ENCODE peak calls at places on chromosomes 11 and 22, in ten cellular contexts. V, O, R, P, X, E, S, Q, C and Z are unnamed samples.

GRCh38 chr11:100629671-100630070 is 57.4 kb upstream of the ARHGAP42 start:
- DNase-seq in V (no peak), O (no peak), R (peak), P (no peak), X (no peak), E (peak), S (no peak), Q (no peak), C (no peak), Z (no peak)

GRCh38 chr11:59894616-59895015 is 16.0 kb downstream of the OOSP3 start:
- DNase-seq in V (no peak), O (no peak), R (no peak), P (no peak), X (no peak), E (no peak), S (no peak), Q (no peak), C (no peak), Z (no peak)

GRCh38 chr11:129440028-129440630 is 64.5 kb downstream of the BARX2 start:
- DNase-seq in V (no peak), O (peak), R (no peak), P (peak), X (no peak), E (peak), S (no peak), Q (no peak), C (no peak), Z (no peak)

GRCh38 chr11:30960387-30960992 is 374.3 kb upstream of the MPPED2 start:
- DNase-seq in V (peak), O (no peak), R (peak), P (peak), X (no peak), E (peak), S (peak), Q (no peak), C (no peak), Z (no peak)

GRCh38 chr11:20873054-20873453 is 203.7 kb downstream of the NELL1 start:
- DNase-seq in V (peak), O (no peak), R (no peak), P (peak), X (no peak), E (peak), S (peak), Q (no peak), C (no peak), Z (no peak)

GRCh38 chr22:31846161-31847115 is 92.6 kb downstream of the DEPDC5 start:
- DNase-seq in V (no peak), O (no peak), R (peak), P (no peak), X (no peak), E (no peak), S (no peak), Q (no peak), C (no peak), Z (no peak)

GRCh38 chr11:18757742-18758294 is 31.8 kb upstream of the IGSF22 start:
- DNase-seq in V (no peak), O (no peak), R (no peak), P (no peak), X (no peak), E (no peak), S (no peak), Q (no peak), C (no peak), Z (no peak)

GRCh38 chr11:121086866-121087265 is 14.2 kb upstream of the TECTA start:
- DNase-seq in V (no peak), O (no peak), R (no peak), P (no peak), X (no peak), E (peak), S (no peak), Q (no peak), C (no peak), Z (no peak)

GRCh38 chr11:766941-767210 is 10.4 kb downstream of the GATD1 start:
- DNase-seq in V (no peak), O (no peak), R (no peak), P (no peak), X (no peak), E (no peak), S (no peak), Q (no peak), C (no peak), Z (no peak)
- H3K27ac ChIP-seq in V (no peak), O (no peak), R (no peak), P (no peak), X (no peak), E (no peak), S (no peak), Q (no peak), C (no peak), Z (no peak)

GRCh38 chr11:76891793-76892192 is 31.1 kb downstream of the ACER3 start:
- DNase-seq in V (no peak), O (no peak), R (no peak), P (no peak), X (no peak), E (no peak), S (no peak), Q (no peak), C (no peak), Z (no peak)

GRCh38 chr11:76888989-76889388 is 28.3 kb downstream of the ACER3 start:
- DNase-seq in V (no peak), O (no peak), R (peak), P (peak), X (no peak), E (no peak), S (no peak), Q (no peak), C (no peak), Z (no peak)

GRCh38 chr11:76892305-76892704 is 31.6 kb downstream of the ACER3 start:
- DNase-seq in V (no peak), O (no peak), R (no peak), P (no peak), X (no peak), E (no peak), S (no peak), Q (no peak), C (no peak), Z (no peak)

GRCh38 chr11:76891285-76891684 is 30.6 kb downstream of the ACER3 start:
- DNase-seq in V (no peak), O (no peak), R (no peak), P (no peak), X (no peak), E (peak), S (no peak), Q (no peak), C (no peak), Z (no peak)

GRCh38 chr11:76889414-76889975 is 28.8 kb downstream of the ACER3 start:
- DNase-seq in V (no peak), O (no peak), R (no peak), P (no peak), X (no peak), E (no peak), S (no peak), Q (no peak), C (no peak), Z (no peak)
- H3K27ac ChIP-seq in V (no peak), O (no peak), R (no peak), P (no peak), X (no peak), E (no peak), S (no peak), Q (no peak), C (no peak), Z (no peak)

GRCh38 chr11:14924291-14924690 is 32.3 kb upstream of the CYP2R1 start:
- DNase-seq in V (no peak), O (no peak), R (no peak), P (no peak), X (no peak), E (no peak), S (no peak), Q (no peak), C (no peak), Z (no peak)

GRCh38 chr11:14932447-14932846 is 39.7 kb downstream of the CALCA start:
- DNase-seq in V (no peak), O (no peak), R (no peak), P (no peak), X (no peak), E (no peak), S (no peak), Q (no peak), C (no peak), Z (no peak)

DNA sequence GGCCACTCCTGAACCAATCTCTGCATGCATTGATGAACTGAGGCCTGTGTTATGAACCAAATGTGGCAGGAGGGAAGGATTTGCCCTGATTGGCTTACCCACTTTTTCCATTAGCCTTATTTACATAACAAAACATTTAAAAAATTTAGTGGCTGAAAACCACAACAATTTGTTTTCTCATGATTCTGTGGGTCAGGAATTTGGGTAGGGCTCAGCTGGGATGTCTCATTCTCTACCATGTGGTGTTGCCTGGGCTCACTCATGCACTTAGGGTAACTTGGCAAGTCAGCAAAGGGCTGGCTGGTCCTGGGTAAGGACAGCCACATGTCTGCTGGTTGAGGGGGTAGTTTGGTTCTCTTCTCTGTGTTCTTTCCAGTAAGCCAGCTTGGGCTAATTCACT is 35.1 kb upstream of the CYP2R1 start:
- DNase-seq in V (no peak), O (no peak), R (peak), P (no peak), X (no peak), E (peak), S (no peak), Q (no peak), C (no peak), Z (no peak)
- H3K27ac ChIP-seq in V (no peak), O (no peak), R (no peak), P (no peak), X (no peak), E (no peak), S (no peak), Q (no peak), C (no peak), Z (no peak)

DNA sequence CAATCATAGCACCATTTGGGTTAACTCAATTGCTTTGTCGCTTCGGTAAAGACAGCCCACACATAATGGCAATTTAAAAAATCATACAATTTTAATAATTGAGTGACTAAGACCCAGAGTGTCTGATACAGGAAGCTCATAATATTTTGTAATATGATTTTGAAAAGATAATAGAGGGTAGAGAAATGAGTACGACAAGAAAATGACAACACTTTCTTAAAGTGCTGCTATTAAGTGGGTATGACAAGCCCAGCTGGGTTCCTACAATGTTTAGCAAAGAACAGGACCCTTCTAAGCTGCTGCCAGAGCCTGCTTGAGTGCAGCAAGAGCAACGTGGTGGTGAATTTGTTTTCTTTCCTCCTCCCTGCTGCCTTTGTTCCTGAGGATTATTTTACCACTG is 439.2 kb downstream of the METTL15 start:
- DNase-seq in V (no peak), O (no peak), R (no peak), P (no peak), X (no peak), E (no peak), S (no peak), Q (no peak), C (no peak), Z (no peak)
- H3K27ac ChIP-seq in V (no peak), O (no peak), R (no peak), P (no peak), X (no peak), E (no peak), S (no peak), Q (no peak), C (no peak), Z (no peak)

GRCh38 chr11:69352181-69352580 is 58.2 kb downstream of the MYEOV start:
- DNase-seq in V (no peak), O (no peak), R (peak), P (no peak), X (no peak), E (no peak), S (no peak), Q (no peak), C (no peak), Z (no peak)
- H3K27ac ChIP-seq in V (no peak), O (peak), R (peak), P (no peak), X (no peak), E (peak), S (no peak), Q (no peak), C (no peak), Z (no peak)

GRCh38 chr11:2315395-2316168 is 13.8 kb downstream of the TSPAN32 start:
- DNase-seq in V (no peak), O (no peak), R (no peak), P (no peak), X (peak), E (no peak), S (no peak), Q (no peak), C (no peak), Z (peak)
- H3K27ac ChIP-seq in V (no peak), O (no peak), R (no peak), P (peak), X (peak), E (no peak), S (no peak), Q (peak), C (peak), Z (peak)

DNA sequence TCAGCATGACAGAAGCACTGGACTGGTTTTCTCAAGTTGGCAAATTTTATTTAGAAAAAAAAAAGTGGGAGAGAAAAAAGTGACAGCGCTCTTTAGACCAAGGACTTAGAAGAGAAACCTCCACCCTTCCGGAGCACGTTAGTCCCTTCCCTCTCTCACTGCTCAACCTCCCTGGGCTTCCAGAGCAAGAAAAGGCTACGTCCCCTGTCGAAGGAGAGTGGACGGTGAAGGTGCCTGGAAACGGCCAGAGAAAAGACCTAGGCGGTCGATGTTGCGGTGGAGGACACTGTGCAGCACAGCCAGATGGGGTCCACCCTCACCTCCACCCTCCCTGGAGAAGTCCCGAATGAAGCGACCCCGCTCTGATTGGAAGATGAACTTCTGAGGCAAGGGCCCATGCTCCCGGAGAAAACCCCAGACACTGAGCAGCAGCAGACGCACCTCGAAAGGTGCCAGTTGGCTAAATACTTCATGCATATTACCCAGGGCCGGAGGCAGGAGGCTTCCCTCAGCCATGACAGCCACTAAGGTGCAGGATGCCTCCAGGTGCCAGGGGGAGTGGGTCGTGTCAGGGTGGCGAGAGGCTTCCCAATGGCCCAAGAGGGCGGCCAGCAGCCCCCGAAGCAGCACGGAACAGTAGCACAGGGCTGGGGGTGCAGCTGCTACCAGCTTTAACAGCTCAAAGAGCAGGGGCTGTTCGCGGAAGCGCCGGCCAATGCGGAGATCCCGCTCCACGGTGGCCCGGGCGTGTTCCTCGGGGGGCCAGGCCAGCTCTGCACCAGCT is 604 bp upstream of the GANAB start:
- DNase-seq in V (no peak), O (no peak), R (no peak), P (no peak), X (peak), E (no peak), S (no peak), Q (no peak), C (no peak), Z (no peak)
- H3K27ac ChIP-seq in V (no peak), O (no peak), R (no peak), P (peak), X (no peak), E (no peak), S (no peak), Q (peak), C (peak), Z (no peak)

GRCh38 chr11:118670063-118670462 is 9.4 kb downstream of the TREH start:
- DNase-seq in V (no peak), O (no peak), R (no peak), P (peak), X (no peak), E (no peak), S (no peak), Q (no peak), C (no peak), Z (no peak)
- H3K27ac ChIP-seq in V (no peak), O (no peak), R (no peak), P (no peak), X (no peak), E (no peak), S (no peak), Q (no peak), C (no peak), Z (no peak)